ENCODE peak calls at places on chromosomes 7 and 10, in nine cellular contexts. One of them, this sample, is unnamed.

GRCh38 chr7:38215734-38216670 is 38.0 kb downstream of the STARD3NL start:
- DNase-seq in A549: peak; percentile 68
- DNase-seq in uterus: peak; percentile 68
- DNase-seq in GM12891: no peak
- DNase-seq in IMR-90: peak; percentile 93
- DNase-seq in transverse colon: peak; percentile 85
- DNase-seq in ovary: peak; percentile 79
- DNase-seq in heart left ventricle: peak; percentile 80
- DNase-seq in sigmoid colon: peak; percentile 89
- DNase-seq in this sample: peak; percentile 74

GRCh38 chr10:75971402-75972211 is 540.2 kb downstream of the LRMDA start:
- DNase-seq in uterus: peak; percentile 34
- DNase-seq in sigmoid colon: no peak
- DNase-seq in ovary: peak; percentile 28
- DNase-seq in GM12891: no peak
- DNase-seq in IMR-90: peak; percentile 52
- DNase-seq in A549: no peak
- DNase-seq in transverse colon: no peak
- DNase-seq in heart left ventricle: no peak
- DNase-seq in this sample: no peak

GRCh38 chr10:110870823-110871235 is 899 bp upstream of the PDCD4 start:
- DNase-seq in GM12891: no peak
- DNase-seq in transverse colon: no peak
- DNase-seq in IMR-90: no peak
- DNase-seq in A549: no peak
- DNase-seq in ovary: peak; percentile 46
- DNase-seq in heart left ventricle: no peak
- DNase-seq in uterus: no peak
- DNase-seq in sigmoid colon: no peak
- DNase-seq in this sample: no peak

GRCh38 chr7:1591396-1591795 is 21.6 kb upstream of the PSMG3 start:
- DNase-seq in IMR-90: no peak
- DNase-seq in GM12891: no peak
- DNase-seq in sigmoid colon: no peak
- DNase-seq in A549: no peak
- DNase-seq in ovary: no peak
- DNase-seq in uterus: no peak
- DNase-seq in transverse colon: no peak
- DNase-seq in heart left ventricle: no peak
- DNase-seq in this sample: no peak

GRCh38 chr7:157806711-157807110 is 469.9 kb downstream of the DNAJB6 start:
- DNase-seq in sigmoid colon: no peak
- DNase-seq in heart left ventricle: no peak
- DNase-seq in A549: no peak
- DNase-seq in ovary: no peak
- DNase-seq in IMR-90: no peak
- DNase-seq in GM12891: no peak
- DNase-seq in uterus: no peak
- DNase-seq in transverse colon: no peak
- DNase-seq in this sample: no peak

GRCh38 chr7:3207387-3207786 is 93.7 kb upstream of the SDK1 start:
- DNase-seq in A549: no peak
- DNase-seq in IMR-90: no peak
- DNase-seq in uterus: no peak
- DNase-seq in heart left ventricle: no peak
- DNase-seq in transverse colon: no peak
- DNase-seq in GM12891: no peak
- DNase-seq in ovary: no peak
- DNase-seq in sigmoid colon: no peak
- DNase-seq in this sample: no peak

GRCh38 chr10:52420656-52421055 is 106.6 kb downstream of the DKK1 start:
- DNase-seq in transverse colon: no peak
- DNase-seq in uterus: no peak
- DNase-seq in IMR-90: no peak
- DNase-seq in GM12891: no peak
- DNase-seq in ovary: no peak
- DNase-seq in A549: no peak
- DNase-seq in heart left ventricle: no peak
- DNase-seq in sigmoid colon: no peak
- DNase-seq in this sample: no peak

GRCh38 chr10:6737080-6737641 is 157.1 kb upstream of the PRKCQ start:
- DNase-seq in sigmoid colon: no peak
- DNase-seq in IMR-90: peak; percentile 62
- DNase-seq in heart left ventricle: peak; percentile 23
- DNase-seq in GM12891: no peak
- DNase-seq in transverse colon: no peak
- DNase-seq in ovary: no peak
- DNase-seq in A549: peak; percentile 86
- DNase-seq in uterus: no peak
- DNase-seq in this sample: no peak

GRCh38 chr7:40470111-40470736 is 335.4 kb downstream of the SUGCT start:
- DNase-seq in GM12891: no peak
- DNase-seq in sigmoid colon: no peak
- DNase-seq in ovary: no peak
- DNase-seq in uterus: no peak
- DNase-seq in transverse colon: no peak
- DNase-seq in IMR-90: peak; percentile 65
- DNase-seq in A549: no peak
- DNase-seq in heart left ventricle: no peak
- DNase-seq in this sample: no peak

GRCh38 chr10:89391882-89392756 is at the start of gene IFIT1:
- DNase-seq in transverse colon: peak; percentile 59
- DNase-seq in uterus: peak; percentile 36
- DNase-seq in A549: peak; percentile 73
- DNase-seq in heart left ventricle: peak; percentile 78
- DNase-seq in IMR-90: peak; percentile 95
- DNase-seq in ovary: peak; percentile 67
- DNase-seq in GM12891: no peak
- DNase-seq in sigmoid colon: peak; percentile 81
- DNase-seq in this sample: peak; percentile 90

GRCh38 chr10:133058267-133059092 is 29.2 kb upstream of the ADGRA1 start:
- DNase-seq in sigmoid colon: no peak
- DNase-seq in A549: no peak
- DNase-seq in IMR-90: no peak
- DNase-seq in transverse colon: no peak
- DNase-seq in ovary: no peak
- DNase-seq in GM12891: no peak
- DNase-seq in uterus: no peak
- DNase-seq in heart left ventricle: no peak
- DNase-seq in this sample: no peak

GRCh38 chr7:22252886-22253536 is 103.9 kb downstream of the RAPGEF5 start:
- DNase-seq in A549: no peak
- DNase-seq in ovary: no peak
- DNase-seq in transverse colon: no peak
- DNase-seq in uterus: no peak
- DNase-seq in IMR-90: no peak
- DNase-seq in sigmoid colon: no peak
- DNase-seq in GM12891: no peak
- DNase-seq in heart left ventricle: no peak
- DNase-seq in this sample: no peak

DNA sequence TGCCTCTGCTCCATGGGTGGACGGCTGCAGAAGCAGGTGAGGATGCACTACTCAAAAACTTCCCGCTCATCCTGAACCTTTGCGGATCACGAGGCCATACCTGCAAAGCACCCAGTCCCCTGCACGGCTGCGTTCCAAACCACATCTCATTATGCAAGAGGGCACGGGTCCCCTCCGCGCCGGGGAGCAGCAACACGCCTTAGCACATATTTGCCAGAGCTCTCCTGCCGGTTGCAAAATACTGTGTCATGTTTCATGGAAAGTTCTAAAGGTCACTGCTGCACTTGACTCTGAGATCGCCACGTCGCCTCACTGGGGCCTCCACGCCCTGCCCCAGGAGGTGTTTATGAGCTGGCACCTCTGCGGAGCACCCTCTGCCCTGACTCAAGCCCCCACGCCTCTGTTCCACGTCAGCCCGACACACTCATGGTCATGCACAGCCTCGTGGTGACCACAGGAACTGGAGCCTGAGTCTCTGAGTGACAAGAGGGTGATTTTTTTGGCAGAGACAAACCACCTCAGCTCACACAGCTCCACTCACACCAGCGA is 131.8 kb downstream of the PRKAG2 start:
- DNase-seq in GM12891: no peak
- DNase-seq in heart left ventricle: peak; percentile 53
- DNase-seq in IMR-90: peak; percentile 89
- DNase-seq in A549: peak; percentile 93
- DNase-seq in ovary: no peak
- DNase-seq in sigmoid colon: no peak
- DNase-seq in uterus: no peak
- DNase-seq in transverse colon: peak; percentile 86
- DNase-seq in this sample: peak; percentile 6
- TF ChIP-seq POLR2A in GM12891: no peak
- TF ChIP-seq POLR2A in heart left ventricle: no peak
- TF ChIP-seq POLR2A in IMR-90: no peak
- TF ChIP-seq POLR2A in A549: no peak
- TF ChIP-seq POLR2A in ovary: no peak
- TF ChIP-seq POLR2A in sigmoid colon: no peak
- TF ChIP-seq POLR2A in uterus: no peak
- TF ChIP-seq POLR2A in transverse colon: no peak
- TF ChIP-seq POLR2A in this sample: no peak

GRCh38 chr10:58384999-58385783 is at the start of gene TFAM:
- DNase-seq in A549: peak; percentile 92
- DNase-seq in heart left ventricle: peak; percentile 96
- DNase-seq in ovary: peak; percentile 98
- DNase-seq in sigmoid colon: peak; percentile 98
- DNase-seq in IMR-90: peak; percentile 85
- DNase-seq in transverse colon: peak; percentile 97
- DNase-seq in uterus: peak; percentile 97
- DNase-seq in GM12891: peak; percentile 70
- DNase-seq in this sample: peak; percentile 88
- TF ChIP-seq POLR2A in A549: peak; percentile 91
- TF ChIP-seq POLR2A in heart left ventricle: peak; percentile 80
- TF ChIP-seq POLR2A in ovary: peak; percentile 87
- TF ChIP-seq POLR2A in sigmoid colon: peak; percentile 87
- TF ChIP-seq POLR2A in IMR-90: peak; percentile 78
- TF ChIP-seq POLR2A in transverse colon: peak; percentile 89
- TF ChIP-seq POLR2A in uterus: peak; percentile 68
- TF ChIP-seq POLR2A in GM12891: peak; percentile 94
- TF ChIP-seq POLR2A in this sample: peak; percentile 85

GRCh38 chr7:98315318-98315993 is 34.0 kb downstream of the BRI3 start:
- DNase-seq in A549: no peak
- DNase-seq in heart left ventricle: no peak
- DNase-seq in GM12891: no peak
- DNase-seq in IMR-90: no peak
- DNase-seq in transverse colon: no peak
- DNase-seq in ovary: no peak
- DNase-seq in uterus: no peak
- DNase-seq in sigmoid colon: no peak
- DNase-seq in this sample: peak; percentile 54

GRCh38 chr7:98317366-98318040 is 36.0 kb downstream of the BRI3 start:
- DNase-seq in uterus: no peak
- DNase-seq in heart left ventricle: no peak
- DNase-seq in IMR-90: no peak
- DNase-seq in sigmoid colon: no peak
- DNase-seq in A549: no peak
- DNase-seq in transverse colon: no peak
- DNase-seq in ovary: no peak
- DNase-seq in GM12891: no peak
- DNase-seq in this sample: no peak

GRCh38 chr7:98321301-98321700 is 39.8 kb downstream of the BRI3 start:
- DNase-seq in IMR-90: no peak
- DNase-seq in sigmoid colon: no peak
- DNase-seq in ovary: no peak
- DNase-seq in GM12891: no peak
- DNase-seq in transverse colon: no peak
- DNase-seq in heart left ventricle: no peak
- DNase-seq in A549: no peak
- DNase-seq in uterus: no peak
- DNase-seq in this sample: no peak

GRCh38 chr7:98322331-98323260 is 41.1 kb downstream of the BRI3 start:
- DNase-seq in IMR-90: no peak
- DNase-seq in sigmoid colon: no peak
- DNase-seq in heart left ventricle: no peak
- DNase-seq in uterus: no peak
- DNase-seq in GM12891: no peak
- DNase-seq in transverse colon: no peak
- DNase-seq in ovary: no peak
- DNase-seq in A549: no peak
- DNase-seq in this sample: no peak

GRCh38 chr7:98319176-98319575 is 37.7 kb downstream of the BRI3 start:
- DNase-seq in uterus: no peak
- DNase-seq in ovary: no peak
- DNase-seq in sigmoid colon: no peak
- DNase-seq in A549: no peak
- DNase-seq in GM12891: no peak
- DNase-seq in transverse colon: no peak
- DNase-seq in heart left ventricle: no peak
- DNase-seq in IMR-90: no peak
- DNase-seq in this sample: no peak
- TF ChIP-seq POLR2A in uterus: no peak
- TF ChIP-seq POLR2A in ovary: no peak
- TF ChIP-seq POLR2A in sigmoid colon: no peak
- TF ChIP-seq POLR2A in A549: no peak
- TF ChIP-seq POLR2A in GM12891: no peak
- TF ChIP-seq POLR2A in transverse colon: no peak
- TF ChIP-seq POLR2A in heart left ventricle: no peak
- TF ChIP-seq POLR2A in IMR-90: no peak
- TF ChIP-seq POLR2A in this sample: no peak

DNA sequence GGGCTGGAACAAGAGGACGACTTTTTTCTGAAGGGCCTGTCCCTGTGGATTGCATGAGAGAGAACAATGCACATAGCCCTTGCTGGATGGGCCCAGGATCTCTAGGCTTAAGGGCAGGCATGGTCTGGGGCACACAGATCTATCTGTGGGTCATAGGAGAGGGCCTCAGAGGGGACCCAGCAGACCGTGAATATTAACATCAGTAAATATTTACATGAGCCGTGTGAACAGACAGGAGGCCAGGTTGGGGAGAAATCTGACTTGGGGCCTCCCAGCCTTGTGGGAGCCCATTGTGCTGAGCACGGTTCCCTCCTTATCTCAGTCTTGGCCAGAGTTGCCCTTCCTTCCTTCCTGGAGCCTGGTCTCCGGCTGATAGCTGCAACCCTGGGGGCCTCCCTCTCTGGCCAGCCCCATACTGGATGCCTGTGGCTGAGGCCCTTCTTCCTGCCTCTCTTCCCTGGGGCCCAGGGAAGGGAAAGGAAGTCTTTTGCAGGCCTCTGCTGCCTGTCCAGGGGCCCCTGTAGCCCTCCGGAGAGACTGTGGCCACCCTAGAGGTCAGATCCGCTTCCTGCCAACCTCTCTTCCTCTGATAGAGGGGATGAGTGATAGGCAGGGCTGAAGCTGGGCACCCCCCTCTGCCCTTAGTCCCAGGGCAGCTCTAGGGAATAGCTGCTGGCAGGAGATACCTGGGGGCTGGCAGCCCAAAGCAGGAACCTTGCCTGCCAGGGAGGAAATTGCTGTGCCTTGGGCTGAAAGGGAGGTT is 44.5 kb upstream of the TRIM8 start:
- DNase-seq in sigmoid colon: peak; percentile 55
- DNase-seq in uterus: no peak
- DNase-seq in ovary: no peak
- DNase-seq in GM12891: no peak
- DNase-seq in heart left ventricle: peak; percentile 54
- DNase-seq in IMR-90: no peak
- DNase-seq in A549: no peak
- DNase-seq in transverse colon: no peak
- DNase-seq in this sample: peak; percentile 90
- TF ChIP-seq POLR2A in sigmoid colon: no peak
- TF ChIP-seq POLR2A in uterus: no peak
- TF ChIP-seq POLR2A in ovary: no peak
- TF ChIP-seq POLR2A in GM12891: no peak
- TF ChIP-seq POLR2A in heart left ventricle: no peak
- TF ChIP-seq POLR2A in IMR-90: no peak
- TF ChIP-seq POLR2A in A549: no peak
- TF ChIP-seq POLR2A in transverse colon: no peak
- TF ChIP-seq POLR2A in this sample: peak; percentile 21

GRCh38 chr10:86648706-86649426 is 5.5 kb upstream of the OPN4 start:
- DNase-seq in ovary: peak; percentile 75
- DNase-seq in heart left ventricle: no peak
- DNase-seq in sigmoid colon: peak; percentile 83
- DNase-seq in transverse colon: peak; percentile 65
- DNase-seq in uterus: peak; percentile 62
- DNase-seq in IMR-90: peak; percentile 68
- DNase-seq in GM12891: no peak
- DNase-seq in A549: peak; percentile 40
- DNase-seq in this sample: no peak
- TF ChIP-seq POLR2A in ovary: no peak
- TF ChIP-seq POLR2A in heart left ventricle: no peak
- TF ChIP-seq POLR2A in sigmoid colon: no peak
- TF ChIP-seq POLR2A in transverse colon: no peak
- TF ChIP-seq POLR2A in uterus: no peak
- TF ChIP-seq POLR2A in IMR-90: no peak
- TF ChIP-seq POLR2A in GM12891: no peak
- TF ChIP-seq POLR2A in A549: no peak
- TF ChIP-seq POLR2A in this sample: no peak